ENCODE peak calls at places on chromosome X, in nine cellular contexts. S is CD4-positive, alpha-beta T cell; A is mammary epithelial cell; X is AG09309; V is GM12865; Y is fibroblast of lung; T is fibroblast of mammary gland; Q is endothelial cell; P is transverse colon. W is an unnamed sample.

GRCh38 chrX:12970691-12971202 is 4.2 kb upstream of the TMSB4X start:
- DNase-seq in S (peak), A (no peak), X (no peak), V (peak), Y (peak), T (peak), Q (no peak), P (no peak), W (no peak)

GRCh38 chrX:14344172-14344940 is 185.0 kb upstream of the GLRA2 start:
- DNase-seq in S (no peak), A (peak), X (no peak), V (no peak), Y (no peak), T (no peak), Q (no peak), P (no peak), W (peak)

GRCh38 chrX:27751976-27752375 is 55.8 kb upstream of the MAGEB10 start:
- DNase-seq in S (no peak), A (no peak), X (no peak), V (no peak), Y (no peak), T (no peak), Q (no peak), P (no peak), W (no peak)

GRCh38 chrX:34521563-34521962 is 135.5 kb downstream of the TMEM47 start:
- DNase-seq in S (no peak), A (peak), X (no peak), V (no peak), Y (peak), T (peak), Q (no peak), P (no peak), W (peak)

GRCh38 chrX:68416592-68416991 is 16.7 kb downstream of the OPHN1 start:
- DNase-seq in S (no peak), A (peak), X (no peak), V (no peak), Y (peak), T (peak), Q (no peak), P (no peak), W (peak)

GRCh38 chrX:18619288-18619687 is 52.6 kb downstream of the RS1 start:
- DNase-seq in S (no peak), A (no peak), X (no peak), V (no peak), Y (no peak), T (no peak), Q (no peak), P (no peak), W (no peak)

GRCh38 chrX:3541336-3541735 is 172.1 kb downstream of the PRKX start:
- DNase-seq in S (no peak), A (no peak), X (no peak), V (no peak), Y (no peak), T (no peak), Q (no peak), P (no peak), W (no peak)

GRCh38 chrX:132963846-132964245 is 5.4 kb upstream of the HS6ST2 start:
- DNase-seq in S (no peak), A (no peak), X (no peak), V (no peak), Y (no peak), T (no peak), Q (no peak), P (no peak), W (no peak)

GRCh38 chrX:148691456-148691855 is 191.0 kb downstream of the AFF2 start:
- DNase-seq in S (no peak), A (no peak), X (no peak), V (no peak), Y (no peak), T (no peak), Q (no peak), P (no peak), W (no peak)

GRCh38 chrX:16573781-16574180 is 76.2 kb upstream of the S100G start:
- DNase-seq in S (no peak), A (peak), X (peak), V (no peak), Y (peak), T (peak), Q (no peak), P (no peak), W (peak)

GRCh38 chrX:140163376-140164159 is 198.2 kb upstream of the CXorf66 start:
- DNase-seq in S (no peak), A (no peak), X (no peak), V (no peak), Y (peak), T (peak), Q (no peak), P (no peak), W (no peak)

GRCh38 chrX:78658851-78659744 is at the start of gene RTL3:
- DNase-seq in S (no peak), A (peak), X (peak), V (peak), Y (peak), T (peak), Q (no peak), P (no peak), W (peak)

GRCh38 chrX:69318651-69319305 is 153.5 kb upstream of the PJA1 start:
- DNase-seq in S (no peak), A (no peak), X (no peak), V (no peak), Y (no peak), T (no peak), Q (no peak), P (no peak), W (no peak)

GRCh38 chrX:100356497-100356896 is 53.6 kb downstream of the PCDH19 start:
- DNase-seq in S (no peak), A (no peak), X (no peak), V (no peak), Y (no peak), T (no peak), Q (no peak), P (no peak), W (no peak)

GRCh38 chrX:22634081-22634480 is 361.4 kb downstream of the CBLL2 start:
- DNase-seq in S (no peak), A (peak), X (peak), V (no peak), Y (peak), T (peak), Q (no peak), P (no peak), W (no peak)

GRCh38 chrX:119272882-119273806 is 37.1 kb downstream of the PGRMC1 start:
- DNase-seq in S (peak), A (no peak), X (no peak), V (peak), Y (peak), T (peak), Q (peak), P (peak), W (peak)

GRCh38 chrX:38107028-38107427 is 100.7 kb downstream of the SYTL5 start:
- DNase-seq in S (no peak), A (no peak), X (no peak), V (no peak), Y (no peak), T (no peak), Q (no peak), P (no peak), W (no peak)

GRCh38 chrX:108091878-108092291 is 307 bp downstream of the ATG4A start:
- DNase-seq in S (no peak), A (no peak), X (no peak), V (no peak), Y (no peak), T (no peak), Q (no peak), P (no peak), W (peak)

GRCh38 chrX:105317117-105317516 is 96.6 kb upstream of the TEX13A start:
- DNase-seq in S (no peak), A (no peak), X (no peak), V (no peak), Y (no peak), T (no peak), Q (no peak), P (no peak), W (no peak)

GRCh38 chrX:71998836-71999509 is 88.3 kb downstream of the NHSL2 start:
- DNase-seq in S (no peak), A (no peak), X (no peak), V (peak), Y (peak), T (peak), Q (peak), P (no peak), W (no peak)

GRCh38 chrX:10634681-10635161 is 14.3 kb upstream of the MID1 start:
- DNase-seq in S (no peak), A (peak), X (no peak), V (no peak), Y (peak), T (peak), Q (no peak), P (no peak), W (peak)

GRCh38 chrX:39772057-39772832 is 325.5 kb downstream of the BCOR start:
- DNase-seq in S (peak), A (no peak), X (no peak), V (peak), Y (peak), T (no peak), Q (peak), P (no peak), W (peak)

GRCh38 chrX:79167437-79167836 is 22.9 kb downstream of the GPR174 start:
- DNase-seq in S (no peak), A (no peak), X (no peak), V (no peak), Y (no peak), T (no peak), Q (no peak), P (no peak), W (no peak)

GRCh38 chrX:40543661-40544328 is 37.0 kb upstream of the ATP6AP2 start:
- DNase-seq in S (no peak), A (peak), X (no peak), V (peak), Y (peak), T (peak), Q (peak), P (no peak), W (peak)

GRCh38 chrX:71225661-71226060 is 2.6 kb downstream of the GJB1 start:
- DNase-seq in S (no peak), A (no peak), X (no peak), V (no peak), Y (no peak), T (no peak), Q (no peak), P (no peak), W (no peak)

GRCh38 chrX:16892504-16893362 is 22.6 kb upstream of the RBBP7 start:
- DNase-seq in S (peak), A (peak), X (peak), V (peak), Y (peak), T (peak), Q (peak), P (peak), W (peak)

GRCh38 chrX:2719774-2720447 is 28.8 kb downstream of the CD99 start:
- DNase-seq in S (no peak), A (no peak), X (no peak), V (no peak), Y (no peak), T (no peak), Q (no peak), P (no peak), W (no peak)

GRCh38 chrX:40755291-40756249 is 20.2 kb upstream of the MED14 start:
- DNase-seq in S (no peak), A (no peak), X (no peak), V (no peak), Y (no peak), T (peak), Q (no peak), P (no peak), W (peak)

GRCh38 chrX:69214463-69214862 is 49.2 kb upstream of the PJA1 start:
- DNase-seq in S (no peak), A (no peak), X (no peak), V (no peak), Y (no peak), T (no peak), Q (no peak), P (no peak), W (no peak)

GRCh38 chrX:80216086-80216485 is 201.5 kb downstream of the TBX22 start:
- DNase-seq in S (no peak), A (peak), X (no peak), V (no peak), Y (no peak), T (peak), Q (no peak), P (no peak), W (peak)

GRCh38 chrX:119101168-119101567 is 26.4 kb downstream of the KIAA1210 start:
- DNase-seq in S (no peak), A (no peak), X (no peak), V (peak), Y (no peak), T (no peak), Q (no peak), P (no peak), W (no peak)

GRCh38 chrX:37638047-37638446 is 47.5 kb upstream of the XK start:
- DNase-seq in S (no peak), A (no peak), X (no peak), V (no peak), Y (no peak), T (no peak), Q (no peak), P (no peak), W (no peak)

GRCh38 chrX:16610121-16610565 is 39.8 kb upstream of the S100G start:
- DNase-seq in S (no peak), A (peak), X (no peak), V (no peak), Y (peak), T (peak), Q (no peak), P (no peak), W (peak)

GRCh38 chrX:567891-568290 is 62.7 kb upstream of the SHOX start:
- DNase-seq in S (no peak), A (no peak), X (no peak), V (no peak), Y (no peak), T (no peak), Q (no peak), P (no peak), W (no peak)

GRCh38 chrX:70433848-70434351 is 10.7 kb upstream of the DLG3 start:
- DNase-seq in S (peak), A (peak), X (no peak), V (peak), Y (peak), T (peak), Q (peak), P (peak), W (peak)

GRCh38 chrX:153412746-153413720 is 1.8 kb downstream of the ZFP92 start:
- DNase-seq in S (no peak), A (no peak), X (no peak), V (no peak), Y (peak), T (no peak), Q (no peak), P (no peak), W (no peak)

GRCh38 chrX:42751573-42751972 is 26.4 kb downstream of the PPP1R2C start:
- DNase-seq in S (no peak), A (peak), X (no peak), V (no peak), Y (no peak), T (peak), Q (no peak), P (no peak), W (peak)

GRCh38 chrX:46737462-46737861 is 21.5 kb downstream of the SLC9A7 start:
- DNase-seq in S (no peak), A (peak), X (peak), V (no peak), Y (peak), T (peak), Q (no peak), P (no peak), W (peak)

GRCh38 chrX:63421411-63421810 is 70.3 kb upstream of the SPIN4 start:
- DNase-seq in S (no peak), A (no peak), X (no peak), V (no peak), Y (no peak), T (no peak), Q (no peak), P (no peak), W (no peak)
- TF ChIP-seq CTCF in S (no peak), A (peak), X (peak), V (no peak), Y (no peak), T (no peak), Q (peak), P (no peak), W (no peak)

GRCh38 chrX:25343060-25343459 is 327.3 kb upstream of the ARX start:
- DNase-seq in S (no peak), A (no peak), X (no peak), V (no peak), Y (no peak), T (no peak), Q (no peak), P (no peak), W (no peak)
- TF ChIP-seq CTCF in S (no peak), A (no peak), X (no peak), V (no peak), Y (no peak), T (no peak), Q (no peak), P (no peak), W (no peak)

GRCh38 chrX:128619490-128619889 is 567.3 kb upstream of the ACTRT1 start:
- DNase-seq in S (no peak), A (no peak), X (no peak), V (no peak), Y (no peak), T (no peak), Q (no peak), P (no peak), W (no peak)
- TF ChIP-seq CTCF in S (no peak), A (no peak), X (no peak), V (no peak), Y (no peak), T (no peak), Q (no peak), P (no peak), W (no peak)

GRCh38 chrX:151505796-151506195 is 57.7 kb upstream of the PASD1 start:
- DNase-seq in S (no peak), A (peak), X (no peak), V (peak), Y (no peak), T (peak), Q (peak), P (no peak), W (peak)
- TF ChIP-seq CTCF in S (no peak), A (peak), X (no peak), V (peak), Y (no peak), T (peak), Q (no peak), P (no peak), W (peak)

GRCh38 chrX:131724292-131724691 is 180.4 kb downstream of the OR13H1 start:
- DNase-seq in S (no peak), A (no peak), X (no peak), V (no peak), Y (no peak), T (no peak), Q (no peak), P (no peak), W (no peak)

GRCh38 chrX:131727778-131728177 is 183.9 kb downstream of the OR13H1 start:
- DNase-seq in S (no peak), A (no peak), X (no peak), V (no peak), Y (no peak), T (no peak), Q (no peak), P (no peak), W (no peak)

GRCh38 chrX:131728295-131729145 is 184.6 kb downstream of the OR13H1 start:
- DNase-seq in S (no peak), A (peak), X (peak), V (no peak), Y (no peak), T (peak), Q (no peak), P (peak), W (no peak)

GRCh38 chrX:131725001-131725654 is 181.3 kb downstream of the OR13H1 start:
- DNase-seq in S (no peak), A (no peak), X (no peak), V (no peak), Y (no peak), T (no peak), Q (no peak), P (no peak), W (no peak)

GRCh38 chrX:131729295-131729694 is 185.4 kb downstream of the OR13H1 start:
- DNase-seq in S (no peak), A (peak), X (peak), V (peak), Y (no peak), T (peak), Q (no peak), P (peak), W (no peak)
- TF ChIP-seq CTCF in S (no peak), A (peak), X (peak), V (no peak), Y (no peak), T (peak), Q (no peak), P (no peak), W (no peak)

GRCh38 chrX:96770315-96770714 is 85.7 kb downstream of the DIAPH2 start:
- DNase-seq in S (no peak), A (no peak), X (no peak), V (peak), Y (peak), T (peak), Q (no peak), P (no peak), W (peak)
- TF ChIP-seq CTCF in S (peak), A (peak), X (peak), V (peak), Y (peak), T (peak), Q (peak), P (no peak), W (no peak)

GRCh38 chrX:134732152-134732551 is 73.9 kb upstream of the PLAC1 start:
- DNase-seq in S (no peak), A (no peak), X (no peak), V (no peak), Y (no peak), T (no peak), Q (no peak), P (no peak), W (no peak)

GRCh38 chrX:134725103-134725690 is 66.9 kb upstream of the PLAC1 start:
- DNase-seq in S (no peak), A (no peak), X (no peak), V (peak), Y (no peak), T (no peak), Q (no peak), P (no peak), W (no peak)

GRCh38 chrX:134732676-134733075 is 74.4 kb upstream of the PLAC1 start:
- DNase-seq in S (no peak), A (no peak), X (no peak), V (no peak), Y (no peak), T (no peak), Q (no peak), P (no peak), W (no peak)

GRCh38 chrX:134721766-134722532 is 63.7 kb upstream of the PLAC1 start:
- DNase-seq in S (no peak), A (no peak), X (no peak), V (no peak), Y (no peak), T (no peak), Q (no peak), P (no peak), W (no peak)

GRCh38 chrX:134727363-134727762 is 69.1 kb upstream of the PLAC1 start:
- DNase-seq in S (no peak), A (no peak), X (no peak), V (no peak), Y (no peak), T (peak), Q (no peak), P (no peak), W (peak)
- TF ChIP-seq CTCF in S (no peak), A (no peak), X (peak), V (no peak), Y (peak), T (peak), Q (no peak), P (no peak), W (no peak)

GRCh38 chrX:150357790-150358189 is 5.3 kb upstream of the MAMLD1 start:
- DNase-seq in S (no peak), A (no peak), X (no peak), V (no peak), Y (no peak), T (no peak), Q (no peak), P (no peak), W (no peak)

GRCh38 chrX:150355898-150356297 is 7.2 kb upstream of the MAMLD1 start:
- DNase-seq in S (no peak), A (no peak), X (no peak), V (no peak), Y (no peak), T (no peak), Q (no peak), P (no peak), W (no peak)

GRCh38 chrX:150360331-150360730 is 2.8 kb upstream of the MAMLD1 start:
- DNase-seq in S (no peak), A (no peak), X (no peak), V (no peak), Y (no peak), T (no peak), Q (no peak), P (no peak), W (no peak)

GRCh38 chrX:150361070-150361776 is 1.9 kb upstream of the MAMLD1 start:
- DNase-seq in S (no peak), A (peak), X (no peak), V (no peak), Y (peak), T (no peak), Q (peak), P (peak), W (peak)

GRCh38 chrX:150358651-150359050 is 4.5 kb upstream of the MAMLD1 start:
- DNase-seq in S (no peak), A (no peak), X (no peak), V (no peak), Y (no peak), T (no peak), Q (no peak), P (no peak), W (no peak)
- TF ChIP-seq CTCF in S (no peak), A (no peak), X (no peak), V (no peak), Y (no peak), T (no peak), Q (no peak), P (no peak), W (no peak)

GRCh38 chrX:29903365-29903764 is 312.0 kb upstream of the MAGEB2 start:
- DNase-seq in S (no peak), A (no peak), X (no peak), V (no peak), Y (peak), T (peak), Q (no peak), P (no peak), W (no peak)
- TF ChIP-seq CTCF in S (no peak), A (peak), X (peak), V (peak), Y (peak), T (peak), Q (no peak), P (no peak), W (no peak)

W was measured in epithelial cell of esophagus.